ENCODE peak calls at places on chromosomes 4 and X, in four cellular contexts. Z, B, I and O are unnamed samples.

GRCh38 chrX:11836284-11836683 is 78.2 kb downstream of the MSL3 start:
- DNase-seq in Z (no peak), B (no peak), I (no peak), O (no peak)

GRCh38 chrX:97860206-97860605 is 976.5 kb downstream of the RPA4 start:
- DNase-seq in Z (no peak), B (no peak), I (no peak), O (no peak)

GRCh38 chrX:136822337-136823095 is 41.8 kb upstream of the ARHGEF6 start:
- DNase-seq in Z (no peak), B (no peak), I (no peak), O (no peak)

GRCh38 chr4:150139297-150139696 is 61.1 kb downstream of the DCLK2 start:
- DNase-seq in Z (no peak), B (no peak), I (no peak), O (no peak)

GRCh38 chrX:36978886-36979285 is 29.3 kb upstream of the FAM47C start:
- DNase-seq in Z (no peak), B (no peak), I (no peak), O (no peak)

GRCh38 chr4:38982356-38983095 is 49.7 kb downstream of the TMEM156 start:
- DNase-seq in Z (no peak), B (no peak), I (no peak), O (no peak)

GRCh38 chr4:6271701-6272465 is 2.2 kb downstream of the WFS1 start:
- DNase-seq in Z (no peak), B (no peak), I (no peak), O (no peak)

GRCh38 chrX:66203114-66203513 is 39.1 kb downstream of the HEPH start:
- DNase-seq in Z (no peak), B (no peak), I (no peak), O (no peak)

GRCh38 chr4:5893013-5893580 is at the start of gene CRMP1:
- DNase-seq in Z (no peak), B (no peak), I (no peak), O (peak)

GRCh38 chr4:72218953-72219352 is 187.2 kb downstream of the NPFFR2 start:
- DNase-seq in Z (no peak), B (no peak), I (no peak), O (no peak)

GRCh38 chr4:115844180-115844579 is 730.8 kb upstream of the NDST4 start:
- DNase-seq in Z (no peak), B (no peak), I (peak), O (no peak)

GRCh38 chrX:50903387-50904027 is 7.0 kb upstream of the BMP15 start:
- DNase-seq in Z (peak), B (no peak), I (peak), O (peak)

GRCh38 chr4:81631958-81632439 is 160.3 kb upstream of the RASGEF1B start:
- DNase-seq in Z (no peak), B (no peak), I (peak), O (peak)

GRCh38 chr4:153522800-153523089 is 56.6 kb downstream of the TMEM131L start:
- DNase-seq in Z (no peak), B (peak), I (no peak), O (no peak)

GRCh38 chr4:155548173-155548572 is 118.5 kb upstream of the GUCY1A1 start:
- DNase-seq in Z (no peak), B (no peak), I (no peak), O (no peak)

GRCh38 chrX:13747836-13748235 is 13.3 kb downstream of the OFD1 start:
- DNase-seq in Z (peak), B (no peak), I (peak), O (peak)

GRCh38 chr4:151618858-151619257 is 141.9 kb downstream of the GATB start:
- DNase-seq in Z (no peak), B (no peak), I (no peak), O (no peak)

GRCh38 chr4:106238819-106239420 is 77.1 kb downstream of the TBCK start:
- DNase-seq in Z (peak), B (no peak), I (peak), O (peak)

GRCh38 chr4:40196724-40197281 is at the start of gene RHOH:
- DNase-seq in Z (peak), B (no peak), I (no peak), O (no peak)

GRCh38 chrX:362937-363620 is 23.6 kb downstream of the PPP2R3B start:
- DNase-seq in Z (no peak), B (no peak), I (no peak), O (no peak)

GRCh38 chrX:24799565-24799964 is 105.8 kb downstream of the POLA1 start:
- DNase-seq in Z (no peak), B (no peak), I (no peak), O (no peak)

GRCh38 chr4:166527500-166527899 is 654.5 kb downstream of the TLL1 start:
- DNase-seq in Z (no peak), B (no peak), I (no peak), O (no peak)

GRCh38 chrX:19990519-19991349 is at the start of gene BCLAF3:
- DNase-seq in Z (peak), B (peak), I (peak), O (peak)

GRCh38 chrX:19807414-19807813 is 80.0 kb downstream of the SH3KBP1 start:
- DNase-seq in Z (no peak), B (no peak), I (no peak), O (no peak)

GRCh38 chrX:1466971-1467561 is 14.4 kb upstream of the ASMTL start:
- DNase-seq in Z (no peak), B (no peak), I (no peak), O (no peak)

GRCh38 chr4:38292529-38292928 is 332.3 kb downstream of the PTTG2 start:
- DNase-seq in Z (no peak), B (no peak), I (peak), O (no peak)

GRCh38 chr4:111847256-111848108 is 297.8 kb upstream of the FAM241A start:
- DNase-seq in Z (no peak), B (no peak), I (peak), O (peak)

GRCh38 chrX:154327026-154327820 is 31.6 kb downstream of the TKTL1 start:
- DNase-seq in Z (no peak), B (no peak), I (no peak), O (no peak)

GRCh38 chr4:99506781-99507180 is 4.0 kb upstream of the C4orf17 start:
- DNase-seq in Z (no peak), B (no peak), I (no peak), O (no peak)

GRCh38 chr4:3210467-3210866 is 38.5 kb upstream of the MSANTD1 start:
- DNase-seq in Z (no peak), B (no peak), I (no peak), O (no peak)

GRCh38 chrX:15914486-15914885 is 59.9 kb upstream of the AP1S2 start:
- DNase-seq in Z (no peak), B (no peak), I (no peak), O (no peak)

GRCh38 chr4:13533670-13534343 is 10.5 kb downstream of the NKX3-2 start:
- DNase-seq in Z (no peak), B (no peak), I (no peak), O (no peak)

GRCh38 chr4:8089862-8090261 is 68.8 kb downstream of the ABLIM2 start:
- DNase-seq in Z (no peak), B (no peak), I (no peak), O (no peak)

GRCh38 chrX:40960041-40960440 is 125.2 kb upstream of the USP9X start:
- DNase-seq in Z (no peak), B (no peak), I (no peak), O (no peak)

GRCh38 chrX:15242899-15243555 is 26.9 kb downstream of the ASB9 start:
- DNase-seq in Z (peak), B (peak), I (peak), O (peak)

GRCh38 chrX:40094900-40095587 is 2.7 kb downstream of the BCOR start:
- DNase-seq in Z (no peak), B (no peak), I (no peak), O (no peak)

GRCh38 chr4:106627071-106627470 is 258.5 kb upstream of the GIMD1 start:
- DNase-seq in Z (no peak), B (no peak), I (no peak), O (no peak)

GRCh38 chrX:55007633-55008032 is 7.5 kb downstream of the APEX2 start:
- DNase-seq in Z (no peak), B (no peak), I (peak), O (no peak)
- TF ChIP-seq FOXK2 in Z (no peak), B (no peak), I (no peak), O (no peak)

GRCh38 chr4:1767058-1767769 is 25.9 kb upstream of the FGFR3 start:
- DNase-seq in Z (peak), B (no peak), I (no peak), O (peak)
- TF ChIP-seq FOXK2 in Z (no peak), B (no peak), I (no peak), O (no peak)

DNA sequence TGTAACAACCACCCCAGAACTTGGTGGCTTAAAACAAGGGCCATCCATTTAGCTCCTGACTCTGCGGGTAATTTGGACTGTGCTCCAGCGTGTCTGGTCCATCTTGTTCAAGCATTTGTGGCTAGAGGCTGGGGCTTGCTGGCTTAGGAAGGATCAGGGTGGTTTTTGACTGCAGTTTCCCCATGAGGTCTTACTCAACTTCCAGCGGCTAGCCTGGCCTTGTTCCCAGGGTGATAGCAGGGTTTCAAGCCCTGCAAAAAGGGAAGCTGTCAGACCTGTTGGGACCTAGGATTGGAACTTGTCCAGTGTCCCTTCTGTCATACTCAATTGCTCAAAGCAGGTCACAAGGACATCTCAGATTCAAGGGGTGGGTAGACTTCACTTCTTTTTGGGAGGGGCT is 205.9 kb downstream of the STIM2 start:
- DNase-seq in Z (no peak), B (no peak), I (no peak), O (no peak)
- TF ChIP-seq FOXK2 in Z (no peak), B (no peak), I (no peak), O (no peak)

GRCh38 chr4:184446132-184446531 is 28.2 kb downstream of the IRF2 start:
- DNase-seq in Z (no peak), B (no peak), I (no peak), O (no peak)
- TF ChIP-seq FOXK2 in Z (no peak), B (no peak), I (no peak), O (no peak)

DNA sequence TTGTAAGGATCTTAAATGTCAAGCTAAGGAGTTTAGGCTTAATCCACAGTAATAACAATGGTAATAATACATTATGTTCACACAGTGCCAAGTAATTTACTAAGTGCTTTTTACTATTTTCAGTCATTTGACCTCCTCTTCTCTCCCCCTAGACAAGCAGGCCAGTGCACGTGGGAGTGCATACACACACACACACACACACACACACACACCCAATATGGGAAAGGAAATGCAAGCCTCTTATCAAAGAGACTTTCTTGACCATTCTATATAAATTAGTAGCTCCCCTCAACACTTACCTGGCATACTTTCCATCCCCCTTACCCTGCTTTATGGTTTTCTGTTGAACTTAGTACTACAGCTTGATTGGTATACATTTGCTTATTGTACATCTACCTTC is 3.8 kb upstream of the GPRIN3 start:
- DNase-seq in Z (no peak), B (no peak), I (no peak), O (no peak)
- TF ChIP-seq FOXK2 in Z (no peak), B (no peak), I (no peak), O (no peak)

GRCh38 chr4:148238797-148239196 is 203.4 kb downstream of the NR3C2 start:
- DNase-seq in Z (no peak), B (no peak), I (no peak), O (no peak)
- TF ChIP-seq FOXK2 in Z (no peak), B (no peak), I (no peak), O (no peak)

DNA sequence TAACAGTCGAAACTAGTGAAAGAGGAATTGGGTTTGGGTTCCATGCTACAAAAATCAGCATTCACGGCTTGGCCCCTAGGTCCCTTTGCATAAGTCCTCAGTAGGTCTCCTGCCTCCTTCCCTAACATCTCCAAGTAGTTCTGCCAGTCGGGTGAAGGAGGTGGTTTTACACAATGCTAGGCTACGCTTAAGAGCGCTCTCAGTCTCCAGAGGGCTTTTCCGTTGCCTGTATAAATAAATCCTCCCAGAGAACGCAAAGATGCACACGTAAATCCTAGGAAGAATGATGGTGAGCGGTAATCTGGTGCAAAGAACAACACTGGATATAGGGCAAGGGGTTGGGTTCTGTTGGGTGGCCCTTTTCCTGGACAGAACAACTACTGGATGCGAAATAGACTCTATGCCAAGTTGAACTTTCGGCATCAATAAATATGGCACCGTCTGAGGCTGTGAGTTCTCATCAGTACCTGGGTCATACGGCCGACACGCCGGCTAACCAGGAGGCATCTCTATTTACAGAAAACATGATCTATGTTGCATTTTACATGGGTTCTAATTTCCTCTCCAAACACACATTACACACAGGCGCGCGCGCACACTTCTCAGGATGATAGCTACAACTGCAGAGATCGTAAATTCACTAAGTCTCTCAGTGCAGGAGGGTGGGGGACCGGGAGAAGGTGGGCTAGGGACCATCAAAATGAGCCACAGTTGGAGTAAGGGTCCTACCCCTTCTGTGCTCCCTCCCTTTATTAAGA is 1.3 kb downstream of the CAMK2D start:
- DNase-seq in Z (no peak), B (no peak), I (no peak), O (peak)
- TF ChIP-seq FOXK2 in Z (no peak), B (no peak), I (no peak), O (no peak)

DNA sequence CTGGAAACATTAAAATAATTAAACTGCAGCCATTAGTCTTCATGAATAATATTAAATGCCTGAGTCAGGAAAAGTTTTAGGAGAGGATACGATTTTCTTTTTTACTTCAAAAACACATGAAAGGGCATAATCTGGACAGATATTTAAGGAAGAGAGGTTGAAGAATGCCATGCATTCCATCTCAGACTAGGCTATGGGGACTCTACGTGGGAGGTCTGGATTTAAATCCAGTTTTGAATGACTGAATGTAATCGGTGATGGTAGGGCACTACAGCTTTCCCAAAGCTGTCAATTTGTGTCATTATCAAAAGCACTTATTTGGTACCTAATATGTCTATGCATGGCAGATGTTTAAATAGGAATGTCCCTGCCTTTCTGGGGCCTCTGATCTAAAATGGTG is 59.3 kb upstream of the RPL34 start:
- DNase-seq in Z (no peak), B (no peak), I (no peak), O (no peak)
- TF ChIP-seq FOXK2 in Z (no peak), B (no peak), I (no peak), O (no peak)

DNA sequence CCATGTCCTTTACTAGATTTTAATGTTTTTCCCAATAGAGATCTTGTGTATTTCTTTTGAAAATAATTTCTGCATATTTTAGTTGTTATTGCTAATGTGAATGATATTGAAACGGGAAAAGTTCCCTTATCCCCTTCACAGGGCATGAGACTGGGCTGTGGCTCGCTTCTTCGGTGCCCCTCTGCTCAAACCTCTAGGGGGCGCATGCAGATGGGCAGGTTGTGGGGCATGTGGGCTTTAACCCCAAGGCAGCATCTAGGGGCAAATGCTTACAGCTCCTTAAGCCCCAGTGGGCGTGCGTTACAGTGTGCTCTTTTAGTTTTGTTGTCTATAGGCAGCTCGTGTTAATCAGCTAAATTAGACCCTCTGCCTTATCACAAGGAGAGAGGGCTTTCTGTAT is 194.7 kb downstream of the OPHN1 start:
- DNase-seq in Z (peak), B (no peak), I (no peak), O (peak)
- TF ChIP-seq FOXK2 in Z (no peak), B (no peak), I (no peak), O (no peak)